ENCODE peak calls at places on chromosome 7, in nine cellular contexts. W, A, Z, P, Y, K, V, D and X are unnamed samples.

GRCh38 chr7:39413866-39414668 is 152.1 kb upstream of the YAE1 start:
- DNase-seq in W (peak; percentile 61), A (peak; percentile 58), Z (peak; percentile 63), P (peak; percentile 3), Y (peak; percentile 11), K (peak; percentile 18), V (peak; percentile 71), D (peak; percentile 76), X (peak; percentile 43)

GRCh38 chr7:130141161-130141857 is 63.9 kb downstream of the TMEM209 start:
- DNase-seq in W (peak; percentile 85), A (peak; percentile 93), Z (peak; percentile 84), P (peak; percentile 32), Y (peak; percentile 70), K (peak; percentile 63), V (no peak), D (no peak), X (peak; percentile 86)

GRCh38 chr7:95874541-95875265 is 102.3 kb downstream of the DYNC1I1 start:
- DNase-seq in W (no peak), A (no peak), Z (no peak), P (no peak), Y (peak; percentile 29), K (no peak), V (no peak), D (no peak), X (peak; percentile 27)

GRCh38 chr7:106284516-106285050 is at the start of gene NAMPT:
- DNase-seq in W (peak; percentile 72), A (no peak), Z (peak; percentile 17), P (no peak), Y (no peak), K (peak; percentile 13), V (peak; percentile 66), D (no peak), X (no peak)

GRCh38 chr7:78702770-78703169 is 750.7 kb downstream of the MAGI2 start:
- DNase-seq in W (no peak), A (peak; percentile 72), Z (peak; percentile 98), P (peak; percentile 91), Y (peak; percentile 96), K (peak; percentile 77), V (no peak), D (no peak), X (peak; percentile 93)

GRCh38 chr7:152761116-152761748 is 1.7 kb downstream of the ACTR3B start:
- DNase-seq in W (no peak), A (no peak), Z (peak; percentile 81), P (peak; percentile 52), Y (peak; percentile 39), K (peak; percentile 41), V (no peak), D (peak; percentile 16), X (peak; percentile 75)

GRCh38 chr7:5215313-5215712 is 25.3 kb downstream of the WIPI2 start:
- DNase-seq in W (no peak), A (no peak), Z (no peak), P (no peak), Y (no peak), K (no peak), V (no peak), D (no peak), X (no peak)

GRCh38 chr7:131538791-131539179 is 17.6 kb downstream of the PODXL start:
- DNase-seq in W (no peak), A (no peak), Z (no peak), P (no peak), Y (no peak), K (no peak), V (peak; percentile 66), D (no peak), X (no peak)

GRCh38 chr7:136869006-136869961 is 832 bp downstream of the CHRM2 start:
- DNase-seq in W (peak; percentile 44), A (peak; percentile 9), Z (peak; percentile 54), P (no peak), Y (no peak), K (peak; percentile 21), V (peak; percentile 46), D (peak; percentile 5), X (no peak)

GRCh38 chr7:136874393-136875032 is 6.1 kb downstream of the CHRM2 start:
- DNase-seq in W (no peak), A (peak; percentile 46), Z (peak; percentile 34), P (peak; percentile 25), Y (no peak), K (no peak), V (peak; percentile 20), D (no peak), X (peak; percentile 28)

GRCh38 chr7:136870799-136871487 is 2.5 kb downstream of the CHRM2 start:
- DNase-seq in W (no peak), A (peak; percentile 6), Z (peak; percentile 29), P (no peak), Y (no peak), K (no peak), V (peak; percentile 11), D (peak; percentile 0), X (no peak)

GRCh38 chr7:136868496-136869005 is at the start of gene CHRM2:
- DNase-seq in W (no peak), A (peak; percentile 22), Z (peak; percentile 74), P (no peak), Y (peak; percentile 45), K (peak; percentile 48), V (peak; percentile 38), D (no peak), X (peak; percentile 33)

DNA sequence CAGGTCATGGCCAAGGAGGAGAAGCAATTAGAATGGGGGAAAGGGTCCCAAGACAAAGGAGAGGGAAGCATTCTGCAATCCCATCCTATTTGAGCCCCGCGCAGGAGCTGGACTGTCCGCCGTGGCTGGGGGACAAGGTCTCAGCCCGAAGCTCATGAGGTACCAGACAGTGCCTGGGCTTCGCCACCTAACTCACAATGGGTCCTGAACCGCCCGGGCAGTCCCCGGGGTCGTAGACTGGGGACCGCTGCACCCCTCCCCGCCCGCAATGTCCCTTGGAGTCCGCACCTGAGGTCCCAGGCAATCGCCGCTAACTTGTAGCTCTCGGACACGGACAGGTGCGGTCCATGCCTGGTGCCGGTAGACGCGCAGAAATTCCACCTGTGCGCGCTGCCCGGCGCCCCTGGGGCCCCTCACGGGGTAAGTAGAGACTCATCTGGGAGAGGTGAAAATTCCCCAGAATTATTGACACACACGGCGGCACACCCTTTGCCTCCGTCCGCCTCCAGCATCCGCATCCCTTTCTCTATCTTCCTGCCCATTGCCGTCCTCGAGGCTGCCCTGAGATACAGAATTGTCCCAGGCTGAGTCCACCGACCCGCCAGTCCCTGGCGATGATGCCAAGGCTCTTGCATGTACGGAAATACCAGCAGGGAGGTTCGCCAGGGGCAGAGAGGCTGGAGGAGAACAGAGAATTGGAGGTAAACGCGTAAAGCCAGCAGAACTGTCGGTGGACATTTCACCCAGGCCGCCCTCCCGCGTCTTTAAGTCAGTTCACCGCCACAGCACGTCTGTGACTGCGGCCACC is 1.7 kb downstream of the CHRM2 start:
- DNase-seq in W (peak; percentile 35), A (peak; percentile 18), Z (peak; percentile 47), P (no peak), Y (no peak), K (peak; percentile 27), V (peak; percentile 13), D (peak; percentile 2), X (peak; percentile 9)
- H3K4me3 ChIP-seq in W (peak overlapping the region; percentile 46), A (peak overlapping the region; percentile 81), Z (peak overlapping the region; percentile 55), P (no peak overlapping the region), Y (peak overlapping the region; percentile 64), K (peak overlapping the region; percentile 75), V (peak overlapping the region; percentile 69), D (no peak overlapping the region), X (peak overlapping the region; percentile 43)

DNA sequence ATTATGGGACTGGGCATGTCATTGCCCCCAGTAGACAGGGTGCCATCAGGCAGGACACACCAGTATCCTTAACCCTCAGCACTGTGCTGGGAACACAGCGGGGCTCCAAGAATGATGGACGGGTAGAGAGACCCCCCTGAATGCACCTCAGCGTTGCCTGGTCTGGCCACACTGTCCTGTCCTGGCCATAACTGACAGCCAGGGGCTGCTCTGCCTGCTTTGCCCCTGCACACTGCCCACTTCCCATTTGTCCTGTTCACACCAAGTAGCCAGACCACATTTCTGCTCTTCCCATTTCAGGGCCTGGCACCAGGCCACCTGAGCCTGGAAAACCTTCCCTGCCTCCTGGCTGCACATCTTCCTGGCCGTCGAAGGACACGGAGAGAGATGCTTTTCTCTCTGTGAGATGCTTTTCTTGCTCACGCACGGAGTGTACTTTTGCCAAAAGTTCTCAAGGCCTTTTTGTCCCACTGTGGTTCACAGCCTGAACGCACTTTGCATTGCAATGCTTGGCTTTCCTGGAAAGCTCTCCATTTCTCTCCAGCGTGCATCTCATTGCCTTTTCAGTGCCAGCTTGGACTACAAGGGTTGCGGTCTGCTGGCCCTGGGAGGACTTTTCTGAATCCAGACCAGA is 131.0 kb upstream of the EEPD1 start:
- DNase-seq in W (no peak), A (no peak), Z (peak; percentile 14), P (no peak), Y (peak; percentile 17), K (no peak), V (no peak), D (no peak), X (no peak)
- TF ChIP-seq CTCF in W (no peak), A (no peak), Z (no peak), P (no peak), Y (no peak), K (no peak), V (peak; percentile 1), D (no peak), X (no peak)

GRCh38 chr7:716212-716611 is 10.3 kb upstream of the DNAAF5 start:
- DNase-seq in W (peak; percentile 43), A (no peak), Z (no peak), P (no peak), Y (no peak), K (no peak), V (no peak), D (no peak), X (no peak)

GRCh38 chr7:712601-713457 is 13.7 kb upstream of the DNAAF5 start:
- DNase-seq in W (peak; percentile 36), A (no peak), Z (no peak), P (no peak), Y (no peak), K (no peak), V (no peak), D (no peak), X (no peak)

GRCh38 chr7:713488-714230 is 12.8 kb upstream of the DNAAF5 start:
- DNase-seq in W (no peak), A (no peak), Z (no peak), P (no peak), Y (no peak), K (no peak), V (no peak), D (no peak), X (no peak)

GRCh38 chr7:711967-712600 is 14.4 kb upstream of the DNAAF5 start:
- DNase-seq in W (peak; percentile 30), A (no peak), Z (no peak), P (no peak), Y (no peak), K (no peak), V (no peak), D (no peak), X (no peak)

DNA sequence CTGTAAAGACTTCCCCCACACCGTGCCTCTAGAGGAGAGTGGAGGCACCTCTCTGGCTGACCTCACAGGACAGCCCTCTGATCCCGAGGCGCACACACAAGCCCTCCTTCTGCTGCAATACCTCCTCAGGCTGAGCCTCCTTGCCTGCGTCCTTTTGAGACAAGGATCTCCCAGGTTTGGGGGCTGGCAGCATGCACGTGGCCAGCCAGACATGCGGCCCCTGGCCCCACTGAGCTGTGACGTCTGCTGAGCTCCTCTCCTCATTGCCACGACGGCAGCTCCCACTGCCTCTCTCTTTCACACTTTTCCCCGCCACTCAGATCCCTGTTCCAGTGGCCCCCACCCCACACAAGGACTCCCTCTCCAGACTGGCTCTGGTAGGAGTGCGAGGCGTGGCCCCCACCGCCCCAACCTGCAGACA is 12.2 kb upstream of the DNAAF5 start:
- DNase-seq in W (peak; percentile 35), A (no peak), Z (no peak), P (no peak), Y (no peak), K (no peak), V (no peak), D (no peak), X (no peak)
- H3K4me3 ChIP-seq in W (no peak overlapping the region), A (no peak overlapping the region), Z (no peak overlapping the region), P (no peak overlapping the region), Y (no peak overlapping the region), K (no peak overlapping the region), V (no peak overlapping the region), D (no peak overlapping the region), X (no peak overlapping the region)

DNA sequence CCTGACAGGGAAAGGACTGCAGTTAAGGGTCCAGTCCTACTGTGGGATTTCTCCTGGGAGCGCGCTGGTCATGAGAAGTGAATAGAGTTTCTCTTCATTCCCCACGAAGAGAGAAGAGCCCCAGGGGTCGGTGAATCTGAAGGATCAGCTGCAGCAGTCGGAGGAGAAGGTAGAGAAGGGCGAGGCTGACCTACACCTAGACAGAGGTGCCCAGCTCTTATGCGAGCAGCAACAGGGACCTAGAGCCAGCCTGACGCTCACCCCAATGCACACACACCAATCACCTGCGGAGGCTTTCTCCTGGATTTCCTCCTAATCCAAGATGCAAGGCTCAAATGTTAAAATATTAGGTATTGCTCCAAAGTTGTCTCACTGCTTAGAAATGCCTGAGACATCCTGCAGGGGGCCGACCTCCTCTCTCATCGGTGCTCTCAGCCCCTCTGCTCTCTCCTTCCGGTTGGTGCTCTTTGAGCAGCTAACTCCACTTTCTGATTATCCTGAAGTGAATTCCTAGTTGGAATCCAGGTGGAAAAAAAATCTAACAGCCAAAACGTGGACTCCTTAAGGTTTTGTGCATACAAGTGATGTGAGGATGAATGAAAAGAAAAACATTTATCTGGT is 176.4 kb downstream of the AHR start:
- DNase-seq in W (no peak), A (no peak), Z (no peak), P (no peak), Y (no peak), K (no peak), V (peak; percentile 11), D (no peak), X (no peak)
- TF ChIP-seq CTCF in W (no peak), A (peak; percentile 27), Z (peak; percentile 17), P (peak; percentile 9), Y (peak; percentile 12), K (peak; percentile 3), V (peak; percentile 21), D (peak; percentile 33), X (peak; percentile 15)